ENCODE peak calls at places on chromosome 1, in six cellular contexts. F, B, E, U, K and N are unnamed samples.

GRCh38 chr1:184385863-184386262 is 966 bp upstream of the C1orf21 start:
- DNase-seq in U (no peak), B (no peak), K (no peak), F (peak; percentile 42), E (no peak), N (no peak)

GRCh38 chr1:161080391-161081150 is 8.8 kb downstream of the NECTIN4 start:
- DNase-seq in K (no peak), E (peak; percentile 15), U (no peak), B (no peak), F (no peak), N (no peak)

GRCh38 chr1:245690946-245691456 is 536.2 kb downstream of the KIF26B start:
- DNase-seq in E (no peak), U (no peak), K (no peak), F (no peak), B (no peak), N (no peak)

GRCh38 chr1:66333463-66334232 is 200.3 kb upstream of the SGIP1 start:
- DNase-seq in U (peak; percentile 34), F (peak; percentile 38), K (no peak), E (no peak), B (peak; percentile 69), N (no peak)

GRCh38 chr1:35577071-35577998 is 4.2 kb downstream of the TFAP2E start:
- DNase-seq in U (peak; percentile 37), B (no peak), F (peak; percentile 79), K (peak; percentile 43), E (no peak), N (no peak)

GRCh38 chr1:160868141-160868540 is 5.5 kb upstream of the CD244 start:
- DNase-seq in F (no peak), E (no peak), B (no peak), U (no peak), K (no peak), N (no peak)

GRCh38 chr1:170309389-170310013 is 163.7 kb downstream of the NTMT2 start:
- DNase-seq in E (peak; percentile 90), U (no peak), K (no peak), F (no peak), B (no peak), N (peak; percentile 17)

GRCh38 chr1:201126832-201127754 is at the start of gene ASCL5:
- DNase-seq in E (peak; percentile 34), K (no peak), F (peak; percentile 68), U (no peak), B (no peak), N (peak; percentile 74)

GRCh38 chr1:22846453-22846852 is 126.2 kb downstream of the LACTBL1 start:
- DNase-seq in K (no peak), U (no peak), F (no peak), B (no peak), E (no peak), N (no peak)

GRCh38 chr1:197868751-197869501 is 33.5 kb upstream of the C1orf53 start:
- DNase-seq in U (peak; percentile 8), F (peak; percentile 87), K (no peak), B (no peak), E (peak; percentile 69), N (peak; percentile 35)

GRCh38 chr1:56473582-56474270 is 105.6 kb downstream of the PLPP3 start:
- DNase-seq in E (no peak), B (no peak), F (no peak), K (no peak), U (peak; percentile 58), N (no peak)

GRCh38 chr1:233281711-233282581 is 13.6 kb downstream of the PCNX2 start:
- DNase-seq in K (peak; percentile 7), B (no peak), E (peak; percentile 51), F (no peak), U (no peak), N (no peak)

GRCh38 chr1:214277704-214278635 is 3.0 kb upstream of the SMYD2 start:
- DNase-seq in F (no peak), U (no peak), K (no peak), B (peak; percentile 43), E (no peak), N (no peak)

GRCh38 chr1:112219267-112219666 is 176.7 kb upstream of the CTTNBP2NL start:
- DNase-seq in F (no peak), K (no peak), B (no peak), E (no peak), U (no peak), N (no peak)

GRCh38 chr1:201216395-201217085 is 25.9 kb downstream of the IGFN1 start:
- DNase-seq in K (no peak), F (no peak), B (no peak), U (no peak), E (no peak), N (no peak)

GRCh38 chr1:243596441-243597183 is 253.4 kb downstream of the AKT3 start:
- DNase-seq in K (no peak), E (peak; percentile 85), U (no peak), B (no peak), F (no peak), N (no peak)

GRCh38 chr1:108082006-108082405 is 117.0 kb upstream of the VAV3 start:
- DNase-seq in B (no peak), U (no peak), F (no peak), E (no peak), K (no peak), N (no peak)

GRCh38 chr1:169325117-169325516 is 42.5 kb downstream of the NME7 start:
- DNase-seq in B (no peak), F (peak; percentile 84), K (no peak), E (no peak), U (no peak), N (no peak)

GRCh38 chr1:212699839-212700596 is at the start of gene BATF3:
- DNase-seq in F (peak; percentile 44), U (peak; percentile 40), B (peak; percentile 72), K (peak; percentile 36), E (no peak), N (peak; percentile 40)

GRCh38 chr1:214459895-214460294 is 91.5 kb downstream of the PTPN14 start:
- DNase-seq in B (no peak), E (no peak), K (no peak), F (no peak), U (no peak), N (no peak)

GRCh38 chr1:67138813-67139539 is 4.2 kb upstream of the C1orf141 start:
- DNase-seq in K (no peak), B (no peak), F (no peak), U (no peak), E (no peak), N (no peak)

GRCh38 chr1:46520063-46520911 is 30.7 kb downstream of the DMBX1 start:
- DNase-seq in F (peak; percentile 64), U (peak; percentile 96), K (no peak), E (peak; percentile 18), B (no peak), N (no peak)

GRCh38 chr1:212794561-212795014 is 2.9 kb downstream of the TATDN3 start:
- DNase-seq in E (no peak), U (no peak), K (no peak), B (no peak), F (no peak), N (no peak)

GRCh38 chr1:78284354-78284753 is 206.4 kb upstream of the PTGFR start:
- DNase-seq in E (no peak), K (no peak), F (no peak), B (no peak), U (peak; percentile 3), N (no peak)

DNA sequence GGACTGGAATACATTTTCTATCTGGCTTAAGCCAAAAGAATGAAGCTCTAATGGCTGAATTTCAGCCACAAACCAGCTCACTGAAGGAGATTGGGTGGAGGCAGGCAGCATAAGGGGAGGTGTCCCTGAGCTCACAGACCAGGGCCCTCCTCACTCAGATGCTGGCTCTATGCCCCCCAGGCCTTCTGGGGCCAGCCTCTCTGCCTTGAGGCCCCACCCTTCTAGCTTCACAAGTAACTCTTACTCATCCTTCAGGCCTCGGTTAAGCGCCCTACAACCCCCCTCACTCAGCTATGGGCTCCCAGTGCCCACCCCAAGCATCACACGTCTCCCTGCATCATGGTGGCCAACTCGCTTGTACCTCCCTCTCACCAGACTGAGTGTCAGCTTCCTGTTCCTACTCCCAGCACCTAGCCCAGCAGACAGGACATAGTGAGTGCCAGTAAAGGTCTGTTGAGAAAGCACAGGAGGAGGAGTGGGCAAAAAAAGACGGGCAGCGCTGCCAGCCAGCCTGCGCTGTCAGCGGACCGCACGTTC is 40.8 kb upstream of the GPR157 start:
- DNase-seq in K (no peak), B (no peak), E (no peak), F (no peak), U (no peak), N (no peak)
- H3K4me3 ChIP-seq in K (no peak overlapping the region), B (no peak overlapping the region), E (no peak overlapping the region), F (no peak overlapping the region), U (no peak overlapping the region), N (no peak overlapping the region)

DNA sequence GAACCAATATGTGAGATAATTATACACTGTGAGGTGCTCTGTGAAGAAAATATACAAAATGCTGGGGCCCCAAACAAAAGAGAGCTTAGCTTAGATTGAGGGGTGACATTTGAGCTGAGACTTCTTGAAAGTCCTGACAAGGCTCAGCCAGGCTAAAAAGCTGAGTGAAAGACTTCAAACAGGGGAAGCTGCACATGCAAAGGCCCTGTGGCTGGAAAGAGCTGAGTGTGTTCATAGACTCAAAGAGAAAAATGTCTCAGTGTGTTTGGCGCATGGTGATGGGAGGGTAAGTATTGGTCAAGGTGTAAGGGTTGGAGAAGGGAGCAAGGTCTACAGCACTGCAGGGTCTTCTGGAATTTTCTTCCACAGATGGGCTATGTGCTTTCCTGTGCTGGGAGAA is 127.2 kb upstream of the KLHDC7A start:
- DNase-seq in F (no peak), E (no peak), B (no peak), U (no peak), K (no peak), N (no peak)
- H3K27me3 ChIP-seq in F (no peaks in the 10 kb centered on the region), E (no peaks in the 10 kb centered on the region), B (peaks cover 51% of the 10 kb centered on the region), U (no peaks in the 10 kb centered on the region), K (no peaks in the 10 kb centered on the region), N (no peaks in the 10 kb centered on the region)

GRCh38 chr1:30512253-30512921 is 211.0 kb downstream of the MATN1 start:
- DNase-seq in K (no peak), U (no peak), B (no peak), E (no peak), F (peak; percentile 25), N (no peak)
- H3K27ac ChIP-seq in K (no peak overlapping the region), U (no peak overlapping the region), B (no peak overlapping the region), E (no peak overlapping the region), F (no peak overlapping the region), N (no peak overlapping the region)

GRCh38 chr1:43271186-43272118 is 1.7 kb downstream of the TMEM125 start:
- DNase-seq in F (peak; percentile 35), E (no peak), K (no peak), B (peak; percentile 11), U (no peak), N (no peak)
- H3K4me3 ChIP-seq in F (peak overlapping the region; percentile 59), E (no peak overlapping the region), K (no peak overlapping the region), B (no peak overlapping the region), U (peak overlapping the region; percentile 19), N (no peak overlapping the region)

GRCh38 chr1:39699419-39699818 is 8.2 kb upstream of the HPCAL4 start:
- DNase-seq in U (no peak), E (no peak), B (no peak), F (peak; percentile 44), K (no peak), N (no peak)
- H3K27me3 ChIP-seq in U (no peaks in the 10 kb centered on the region), E (peaks cover 30% of the 10 kb centered on the region), B (no peaks in the 10 kb centered on the region), F (peaks cover 93% of the 10 kb centered on the region), K (no peaks in the 10 kb centered on the region), N (peaks cover 4% of the 10 kb centered on the region)